ENCODE peak calls at places on chromosomes 13 and 19, in four cellular contexts. E is breast epithelium, Z is GM10248, B is pancreas. W is an unnamed sample.

GRCh38 chr19:7153008-7153407 is 83.5 kb downstream of the ZNF557 start:
- DNase-seq in E (no peak), Z (no peak), B (no peak), W (no peak)

GRCh38 chr13:29515372-29515771 is 80.1 kb downstream of the SLC7A1 start:
- DNase-seq in E (no peak), Z (no peak), B (peak), W (no peak)

GRCh38 chr13:32911506-32911905 is 104.7 kb upstream of the KL start:
- DNase-seq in B (no peak), Z (peak), E (no peak), W (peak)

GRCh38 chr19:4639531-4640246 is 373 bp downstream of the TNFAIP8L1 start:
- DNase-seq in E (no peak), Z (peak), B (no peak), W (no peak)

GRCh38 chr13:55190996-55191395 is 1949.7 kb upstream of the PRR20A start:
- DNase-seq in B (no peak), Z (no peak), E (no peak), W (no peak)

GRCh38 chr19:46471116-46471733 is at the start of gene PNMA8A:
- DNase-seq in B (peak), E (peak), Z (no peak), W (peak)

GRCh38 chr19:3282564-3282963 is 58.1 kb downstream of the CELF5 start:
- DNase-seq in E (no peak), Z (no peak), B (no peak), W (no peak)

GRCh38 chr13:105972811-105973590 is 562.5 kb downstream of the EFNB2 start:
- DNase-seq in B (no peak), E (no peak), Z (no peak), W (no peak)

GRCh38 chr13:88107486-88108044 is 436.4 kb downstream of the SLITRK5 start:
- DNase-seq in Z (no peak), B (no peak), E (no peak), W (no peak)

GRCh38 chr19:48558018-48558684 is 6.2 kb downstream of the SULT2B1 start:
- DNase-seq in E (no peak), B (peak), Z (no peak), W (no peak)

GRCh38 chr13:74409551-74409950 is 275.3 kb upstream of the KLF12 start:
- DNase-seq in E (no peak), B (no peak), Z (no peak), W (no peak)

GRCh38 chr19:55157064-55157908 is at the start of gene TNNI3:
- DNase-seq in E (no peak), Z (no peak), B (no peak), W (no peak)

GRCh38 chr13:39369161-39369890 is 233.7 kb downstream of the LHFPL6 start:
- DNase-seq in B (no peak), E (no peak), Z (no peak), W (no peak)

GRCh38 chr13:48334534-48335127 is 31.1 kb downstream of the RB1 start:
- DNase-seq in E (no peak), Z (peak), B (no peak), W (no peak)

GRCh38 chr13:26707122-26708006 is 53.2 kb downstream of the GPR12 start:
- DNase-seq in E (no peak), Z (peak), B (no peak), W (peak)

GRCh38 chr19:55384576-55385235 is 614 bp upstream of the TMEM238 start:
- DNase-seq in Z (no peak), B (no peak), E (no peak), W (no peak)

GRCh38 chr13:110925023-110925608 is 10.2 kb upstream of the ANKRD10 start:
- DNase-seq in B (no peak), E (no peak), Z (no peak), W (no peak)
- TF ChIP-seq CTCF in B (no peak), E (no peak), Z (peak), W (peak)

GRCh38 chr19:23420824-23421223 is 25.6 kb upstream of the ZNF91 start:
- DNase-seq in Z (no peak), B (no peak), E (no peak), W (no peak)
- TF ChIP-seq CTCF in Z (no peak), B (no peak), E (no peak), W (no peak)

GRCh38 chr19:38321646-38322323 is 2.1 kb downstream of the KCNK6 start:
- DNase-seq in Z (no peak), B (no peak), E (no peak), W (no peak)
- TF ChIP-seq CTCF in Z (no peak), B (no peak), E (no peak), W (no peak)

DNA sequence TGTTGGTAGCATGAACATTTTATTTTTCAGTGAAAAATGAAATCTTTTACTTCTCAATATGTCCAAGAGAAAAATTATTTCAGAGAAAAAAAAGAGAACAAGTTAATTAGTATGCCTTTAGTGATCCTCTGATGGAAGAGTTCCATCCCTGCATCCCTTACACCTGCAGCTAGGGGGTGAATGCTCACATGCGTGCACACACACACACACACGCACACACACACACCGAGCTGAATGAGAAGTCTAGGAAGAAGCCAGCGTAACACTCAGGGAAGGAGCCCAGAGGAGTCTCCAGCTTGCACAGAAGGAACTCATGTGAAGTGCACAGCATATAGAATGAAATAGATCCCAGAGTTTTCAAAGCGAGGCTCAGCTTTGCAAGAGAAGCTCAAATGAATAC is 510.5 kb downstream of the IRS2 start:
- DNase-seq in B (no peak), E (no peak), Z (no peak), W (no peak)
- TF ChIP-seq CTCF in B (no peak), E (no peak), Z (no peak), W (no peak)